ENCODE peak calls at places on chromosome 11, in five cellular contexts. One of them, this sample, is unnamed.

GRCh38 chr11:66371627-66372415 is at the start of gene SLC29A2:
- DNase-seq in SJSA1: peak; percentile 49
- DNase-seq in heart right ventricle: peak; percentile 54
- DNase-seq in tibial artery: no peak
- DNase-seq in neural progenitor cell: peak; percentile 97
- DNase-seq in this sample: no peak

GRCh38 chr11:13869404-13869886 is 93.1 kb upstream of the SPON1 start:
- DNase-seq in SJSA1: no peak
- DNase-seq in heart right ventricle: no peak
- DNase-seq in tibial artery: no peak
- DNase-seq in neural progenitor cell: no peak
- DNase-seq in this sample: no peak

GRCh38 chr11:100756556-100756955 is 69.5 kb downstream of the ARHGAP42 start:
- DNase-seq in SJSA1: no peak
- DNase-seq in heart right ventricle: no peak
- DNase-seq in tibial artery: no peak
- DNase-seq in neural progenitor cell: no peak
- DNase-seq in this sample: peak; percentile 7

GRCh38 chr11:30322162-30322561 is 742 bp upstream of the ARL14EP start:
- DNase-seq in SJSA1: no peak
- DNase-seq in heart right ventricle: no peak
- DNase-seq in tibial artery: no peak
- DNase-seq in neural progenitor cell: no peak
- DNase-seq in this sample: no peak

GRCh38 chr11:117217141-117217609 is 14.7 kb downstream of the PCSK7 start:
- DNase-seq in SJSA1: no peak
- DNase-seq in heart right ventricle: no peak
- DNase-seq in tibial artery: peak; percentile 18
- DNase-seq in neural progenitor cell: no peak
- DNase-seq in this sample: peak; percentile 95

GRCh38 chr11:92810423-92810822 is 159.0 kb upstream of the MTNR1B start:
- DNase-seq in SJSA1: no peak
- DNase-seq in heart right ventricle: no peak
- DNase-seq in tibial artery: no peak
- DNase-seq in neural progenitor cell: no peak
- DNase-seq in this sample: no peak

GRCh38 chr11:8090756-8091155 is 9.7 kb downstream of the TUB start:
- DNase-seq in SJSA1: no peak
- DNase-seq in heart right ventricle: no peak
- DNase-seq in tibial artery: peak; percentile 28
- DNase-seq in neural progenitor cell: peak; percentile 91
- DNase-seq in this sample: peak; percentile 40

GRCh38 chr11:117597083-117597482 is 199.9 kb downstream of the DSCAML1 start:
- DNase-seq in SJSA1: peak; percentile 7
- DNase-seq in heart right ventricle: peak; percentile 36
- DNase-seq in tibial artery: no peak
- DNase-seq in neural progenitor cell: peak; percentile 83
- DNase-seq in this sample: peak; percentile 22

GRCh38 chr11:131688056-131688693 is 317.8 kb downstream of the NTM start:
- DNase-seq in SJSA1: peak; percentile 24
- DNase-seq in heart right ventricle: peak; percentile 14
- DNase-seq in tibial artery: peak; percentile 37
- DNase-seq in neural progenitor cell: peak; percentile 84
- DNase-seq in this sample: peak; percentile 42

GRCh38 chr11:134662629-134663360 is 250.8 kb upstream of the B3GAT1 start:
- DNase-seq in SJSA1: no peak
- DNase-seq in heart right ventricle: peak; percentile 1
- DNase-seq in tibial artery: no peak
- DNase-seq in neural progenitor cell: no peak
- DNase-seq in this sample: no peak

GRCh38 chr11:112972399-112973115 is 11.3 kb downstream of the NCAM1 start:
- DNase-seq in SJSA1: no peak
- DNase-seq in heart right ventricle: no peak
- DNase-seq in tibial artery: no peak
- DNase-seq in neural progenitor cell: no peak
- DNase-seq in this sample: no peak

GRCh38 chr11:75170463-75171201 is 19.7 kb downstream of the SLCO2B1 start:
- DNase-seq in SJSA1: no peak
- DNase-seq in heart right ventricle: no peak
- DNase-seq in tibial artery: no peak
- DNase-seq in neural progenitor cell: no peak
- DNase-seq in this sample: no peak

GRCh38 chr11:75597636-75598035 is 35.6 kb downstream of the SERPINH1 start:
- DNase-seq in SJSA1: no peak
- DNase-seq in heart right ventricle: no peak
- DNase-seq in tibial artery: no peak
- DNase-seq in neural progenitor cell: peak; percentile 80
- DNase-seq in this sample: no peak

GRCh38 chr11:25910090-25910489 is 421.8 kb upstream of the ANO3 start:
- DNase-seq in SJSA1: no peak
- DNase-seq in heart right ventricle: no peak
- DNase-seq in tibial artery: no peak
- DNase-seq in neural progenitor cell: no peak
- DNase-seq in this sample: peak; percentile 17

GRCh38 chr11:19772480-19772879 is 59.8 kb downstream of the NAV2 start:
- DNase-seq in SJSA1: no peak
- DNase-seq in heart right ventricle: no peak
- DNase-seq in tibial artery: no peak
- DNase-seq in neural progenitor cell: peak; percentile 69
- DNase-seq in this sample: no peak

GRCh38 chr11:107916671-107917241 is 11.5 kb upstream of the RAB39A start:
- DNase-seq in SJSA1: no peak
- DNase-seq in heart right ventricle: no peak
- DNase-seq in tibial artery: no peak
- DNase-seq in neural progenitor cell: peak; percentile 75
- DNase-seq in this sample: peak; percentile 8

GRCh38 chr11:37988031-37988430 is 1390.0 kb upstream of the RAG2 start:
- DNase-seq in SJSA1: no peak
- DNase-seq in heart right ventricle: peak; percentile 13
- DNase-seq in tibial artery: no peak
- DNase-seq in neural progenitor cell: no peak
- DNase-seq in this sample: peak; percentile 35

GRCh38 chr11:77127969-77128691 is at the start of gene MYO7A:
- DNase-seq in SJSA1: peak; percentile 11
- DNase-seq in heart right ventricle: peak; percentile 74
- DNase-seq in tibial artery: peak; percentile 53
- DNase-seq in neural progenitor cell: peak; percentile 77
- DNase-seq in this sample: no peak

GRCh38 chr11:17263803-17264202 is 12.7 kb upstream of the NUCB2 start:
- DNase-seq in SJSA1: no peak
- DNase-seq in heart right ventricle: no peak
- DNase-seq in tibial artery: no peak
- DNase-seq in neural progenitor cell: no peak
- DNase-seq in this sample: peak; percentile 69

GRCh38 chr11:78978831-78979230 is 404.2 kb upstream of the NARS2 start:
- DNase-seq in SJSA1: no peak
- DNase-seq in heart right ventricle: no peak
- DNase-seq in tibial artery: no peak
- DNase-seq in neural progenitor cell: no peak
- DNase-seq in this sample: no peak

GRCh38 chr11:123122341-123122740 is 60.4 kb upstream of the HSPA8 start:
- DNase-seq in SJSA1: peak; percentile 2
- DNase-seq in heart right ventricle: no peak
- DNase-seq in tibial artery: peak; percentile 63
- DNase-seq in neural progenitor cell: no peak
- DNase-seq in this sample: peak; percentile 30

GRCh38 chr11:94315664-94316063 is 11.3 kb downstream of the IZUMO1R start:
- DNase-seq in SJSA1: no peak
- DNase-seq in heart right ventricle: no peak
- DNase-seq in tibial artery: no peak
- DNase-seq in neural progenitor cell: no peak
- DNase-seq in this sample: peak; percentile 58

DNA sequence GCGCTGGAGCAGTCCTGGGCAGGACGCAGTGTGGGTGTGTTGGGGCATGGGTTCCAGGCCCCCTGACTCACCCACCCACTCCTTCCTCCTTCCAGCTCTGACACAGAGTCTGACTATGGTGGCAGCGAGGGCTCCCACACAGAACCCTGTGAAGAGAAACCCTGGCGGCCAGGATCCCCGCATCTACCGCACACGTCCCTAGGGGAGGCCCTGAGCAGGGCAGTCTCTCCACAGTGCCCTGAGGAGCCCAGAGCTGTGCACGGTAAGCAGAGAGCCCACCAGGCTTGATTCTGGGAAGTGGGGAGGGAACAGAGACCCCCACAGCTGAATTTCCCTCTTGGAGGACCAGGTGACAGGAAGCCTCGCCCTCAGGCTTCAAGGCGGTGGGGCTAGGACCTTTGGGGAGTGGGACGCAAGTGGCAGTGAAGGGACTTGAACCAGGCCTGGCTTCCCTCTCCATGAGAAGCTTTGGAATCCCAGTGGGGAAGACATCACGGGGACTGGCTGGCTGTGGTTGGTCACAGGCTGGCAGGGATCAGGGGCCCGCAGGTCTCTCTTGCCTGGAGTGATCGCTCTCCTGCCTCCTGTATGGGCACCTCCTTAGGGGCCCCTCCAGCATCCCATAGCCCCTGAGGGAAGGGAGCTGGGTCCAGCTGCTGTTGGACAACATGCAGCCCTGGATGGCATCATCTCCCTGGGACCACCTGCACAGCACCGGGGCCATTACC is 96.4 kb upstream of the PARVA start:
- DNase-seq in SJSA1: no peak
- DNase-seq in heart right ventricle: no peak
- DNase-seq in tibial artery: no peak
- DNase-seq in neural progenitor cell: no peak
- DNase-seq in this sample: no peak
- H3K27ac ChIP-seq in SJSA1: no peak overlapping the region
- H3K27ac ChIP-seq in heart right ventricle: no peak overlapping the region
- H3K27ac ChIP-seq in tibial artery: peak overlapping the region; percentile 23
- H3K27ac ChIP-seq in neural progenitor cell: no peak overlapping the region
- H3K27ac ChIP-seq in this sample: no peak overlapping the region

GRCh38 chr11:114165326-114166230 is 106.1 kb downstream of the ZBTB16 start:
- DNase-seq in SJSA1: no peak
- DNase-seq in heart right ventricle: no peak
- DNase-seq in tibial artery: no peak
- DNase-seq in neural progenitor cell: no peak
- DNase-seq in this sample: no peak

GRCh38 chr11:114166897-114167323 is 107.4 kb downstream of the ZBTB16 start:
- DNase-seq in SJSA1: peak; percentile 37
- DNase-seq in heart right ventricle: no peak
- DNase-seq in tibial artery: no peak
- DNase-seq in neural progenitor cell: no peak
- DNase-seq in this sample: peak; percentile 98

GRCh38 chr11:114168086-114168448 is 108.6 kb downstream of the ZBTB16 start:
- DNase-seq in SJSA1: no peak
- DNase-seq in heart right ventricle: no peak
- DNase-seq in tibial artery: no peak
- DNase-seq in neural progenitor cell: no peak
- DNase-seq in this sample: no peak

GRCh38 chr11:114167355-114168085 is 108.0 kb downstream of the ZBTB16 start:
- DNase-seq in SJSA1: no peak
- DNase-seq in heart right ventricle: no peak
- DNase-seq in tibial artery: no peak
- DNase-seq in neural progenitor cell: no peak
- DNase-seq in this sample: no peak

GRCh38 chr11:114166389-114166788 is 106.9 kb downstream of the ZBTB16 start:
- DNase-seq in SJSA1: no peak
- DNase-seq in heart right ventricle: no peak
- DNase-seq in tibial artery: no peak
- DNase-seq in neural progenitor cell: no peak
- DNase-seq in this sample: no peak
- H3K4me1 ChIP-seq in SJSA1: peaks cover 4% of the 10 kb centered on the region
- H3K4me1 ChIP-seq in heart right ventricle: peaks cover 98% of the 10 kb centered on the region
- H3K4me1 ChIP-seq in tibial artery: peaks cover 98% of the 10 kb centered on the region
- H3K4me1 ChIP-seq in neural progenitor cell: peaks cover 58% of the 10 kb centered on the region
- H3K4me1 ChIP-seq in this sample: peaks cover 11% of the 10 kb centered on the region

DNA sequence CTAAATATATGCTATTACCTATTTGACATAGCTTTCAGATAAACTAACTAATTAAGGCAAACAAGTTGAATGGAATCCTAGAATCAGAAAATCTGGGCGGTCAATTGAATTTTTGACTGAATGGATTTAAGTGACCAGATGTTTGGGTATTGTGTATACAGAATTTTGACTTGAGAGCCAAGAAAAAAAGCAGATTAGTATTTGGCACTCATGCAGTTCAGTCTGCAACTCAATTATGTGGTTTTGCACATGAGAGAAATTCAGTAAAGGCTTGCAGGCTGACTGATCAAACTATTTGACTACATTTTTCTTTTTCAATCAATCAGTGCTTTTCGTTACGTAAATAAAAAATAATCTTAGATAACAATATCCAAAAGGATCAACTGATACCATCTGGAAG is 254.8 kb downstream of the GUCY1A2 start:
- DNase-seq in SJSA1: no peak
- DNase-seq in heart right ventricle: no peak
- DNase-seq in tibial artery: no peak
- DNase-seq in neural progenitor cell: no peak
- DNase-seq in this sample: peak; percentile 17
- H3K27ac ChIP-seq in SJSA1: no peak overlapping the region
- H3K27ac ChIP-seq in heart right ventricle: no peak overlapping the region
- H3K27ac ChIP-seq in tibial artery: no peak overlapping the region
- H3K27ac ChIP-seq in neural progenitor cell: no peak overlapping the region
- H3K27ac ChIP-seq in this sample: no peak overlapping the region

GRCh38 chr11:87299041-87299481 is 261.3 kb downstream of the TMEM135 start:
- DNase-seq in SJSA1: no peak
- DNase-seq in heart right ventricle: no peak
- DNase-seq in tibial artery: no peak
- DNase-seq in neural progenitor cell: no peak
- DNase-seq in this sample: no peak
- H3K4me1 ChIP-seq in SJSA1: no peaks in the 10 kb centered on the region
- H3K4me1 ChIP-seq in heart right ventricle: peaks cover 5% of the 10 kb centered on the region
- H3K4me1 ChIP-seq in tibial artery: no peaks in the 10 kb centered on the region
- H3K4me1 ChIP-seq in neural progenitor cell: peaks cover 11% of the 10 kb centered on the region
- H3K4me1 ChIP-seq in this sample: no peaks in the 10 kb centered on the region

DNA sequence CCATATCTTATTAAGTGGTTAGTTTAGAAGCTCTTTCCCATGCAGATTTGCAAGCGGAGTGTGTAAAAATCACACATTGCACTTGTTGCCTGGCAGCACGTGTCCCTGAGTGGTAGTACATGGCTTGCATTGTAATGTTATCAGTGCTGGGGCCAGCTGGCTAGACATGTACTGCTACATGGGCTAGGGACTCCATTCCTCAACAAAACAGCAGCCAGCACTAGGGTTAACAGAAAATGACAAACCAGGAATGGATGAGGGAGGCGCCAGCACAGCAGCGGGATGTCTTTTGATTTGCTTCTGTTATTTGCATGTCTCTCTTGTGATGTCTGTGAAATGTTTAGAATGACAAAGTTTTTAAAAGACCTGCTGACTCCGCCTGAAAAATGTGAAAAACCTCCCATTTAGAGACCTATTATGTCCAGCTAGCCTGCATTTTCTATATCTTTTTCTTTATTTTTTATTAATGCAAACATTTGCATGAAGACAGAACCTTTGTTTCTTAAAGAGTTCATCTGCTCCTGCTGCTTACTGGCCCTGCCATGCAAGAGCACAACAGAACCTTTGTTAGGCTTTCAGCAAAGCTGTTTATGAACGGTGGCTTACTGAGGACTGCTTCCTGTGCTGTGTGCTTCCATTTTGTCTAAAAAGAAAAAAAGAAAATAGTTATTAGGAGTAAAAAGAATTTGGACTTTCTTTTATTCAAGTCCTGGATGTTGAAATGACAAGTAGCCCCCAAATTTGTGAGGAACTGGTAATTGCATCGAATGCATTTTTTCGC is 40.7 kb downstream of the CSTPP1 start:
- DNase-seq in SJSA1: no peak
- DNase-seq in heart right ventricle: peak; percentile 6
- DNase-seq in tibial artery: no peak
- DNase-seq in neural progenitor cell: peak; percentile 72
- DNase-seq in this sample: peak; percentile 17
- H3K27ac ChIP-seq in SJSA1: no peak overlapping the region
- H3K27ac ChIP-seq in heart right ventricle: no peak overlapping the region
- H3K27ac ChIP-seq in tibial artery: no peak overlapping the region
- H3K27ac ChIP-seq in neural progenitor cell: peak overlapping the region; percentile 93
- H3K27ac ChIP-seq in this sample: no peak overlapping the region